ENCODE peak calls at places on chromosomes 6 and 20, in eight cellular contexts. One of them, this sample, is unnamed.

GRCh38 chr6:108946695-108947094 is 98.5 kb downstream of the ARMC2 start:
- DNase-seq in NCI-H1092: no peak
- DNase-seq in sciatic nerve: no peak
- DNase-seq in Karpas-422: no peak
- DNase-seq in fibroblast of pulmonary artery: peak; percentile 72
- DNase-seq in pancreas: no peak
- DNase-seq in GM03348: no peak
- DNase-seq in right lobe of liver: no peak
- DNase-seq in this sample: no peak

GRCh38 chr6:54801669-54802068 is 44.9 kb upstream of the FAM83B start:
- DNase-seq in NCI-H1092: no peak
- DNase-seq in sciatic nerve: no peak
- DNase-seq in Karpas-422: no peak
- DNase-seq in fibroblast of pulmonary artery: peak; percentile 43
- DNase-seq in pancreas: no peak
- DNase-seq in GM03348: peak; percentile 49
- DNase-seq in right lobe of liver: no peak
- DNase-seq in this sample: no peak

GRCh38 chr6:121826156-121826810 is 390.8 kb downstream of the GJA1 start:
- DNase-seq in NCI-H1092: no peak
- DNase-seq in sciatic nerve: no peak
- DNase-seq in Karpas-422: no peak
- DNase-seq in fibroblast of pulmonary artery: peak; percentile 94
- DNase-seq in pancreas: no peak
- DNase-seq in GM03348: peak; percentile 52
- DNase-seq in right lobe of liver: no peak
- DNase-seq in this sample: no peak

GRCh38 chr6:329888-330691 is 37.8 kb downstream of the DUSP22 start:
- DNase-seq in NCI-H1092: no peak
- DNase-seq in sciatic nerve: peak; percentile 70
- DNase-seq in Karpas-422: no peak
- DNase-seq in fibroblast of pulmonary artery: no peak
- DNase-seq in pancreas: no peak
- DNase-seq in GM03348: no peak
- DNase-seq in right lobe of liver: no peak
- DNase-seq in this sample: no peak

GRCh38 chr6:26323525-26324294 is 41.3 kb upstream of the BTN3A2 start:
- DNase-seq in NCI-H1092: no peak
- DNase-seq in sciatic nerve: no peak
- DNase-seq in Karpas-422: no peak
- DNase-seq in fibroblast of pulmonary artery: no peak
- DNase-seq in pancreas: no peak
- DNase-seq in GM03348: no peak
- DNase-seq in right lobe of liver: no peak
- DNase-seq in this sample: no peak

GRCh38 chr20:36113015-36113414 is 41.5 kb upstream of the EPB41L1 start:
- DNase-seq in NCI-H1092: no peak
- DNase-seq in sciatic nerve: no peak
- DNase-seq in Karpas-422: no peak
- DNase-seq in fibroblast of pulmonary artery: no peak
- DNase-seq in pancreas: no peak
- DNase-seq in GM03348: no peak
- DNase-seq in right lobe of liver: no peak
- DNase-seq in this sample: no peak

GRCh38 chr6:14200047-14200446 is 82.5 kb downstream of the CD83 start:
- DNase-seq in NCI-H1092: no peak
- DNase-seq in sciatic nerve: no peak
- DNase-seq in Karpas-422: no peak
- DNase-seq in fibroblast of pulmonary artery: peak; percentile 39
- DNase-seq in pancreas: no peak
- DNase-seq in GM03348: no peak
- DNase-seq in right lobe of liver: no peak
- DNase-seq in this sample: no peak

GRCh38 chr6:3911130-3911529 is 62.0 kb downstream of the FAM50B start:
- DNase-seq in NCI-H1092: no peak
- DNase-seq in sciatic nerve: no peak
- DNase-seq in Karpas-422: no peak
- DNase-seq in fibroblast of pulmonary artery: no peak
- DNase-seq in pancreas: no peak
- DNase-seq in GM03348: no peak
- DNase-seq in right lobe of liver: no peak
- DNase-seq in this sample: no peak

GRCh38 chr6:118635909-118636735 is 15.3 kb downstream of the CEP85L start:
- DNase-seq in NCI-H1092: no peak
- DNase-seq in sciatic nerve: no peak
- DNase-seq in Karpas-422: no peak
- DNase-seq in fibroblast of pulmonary artery: no peak
- DNase-seq in pancreas: no peak
- DNase-seq in GM03348: no peak
- DNase-seq in right lobe of liver: no peak
- DNase-seq in this sample: no peak

GRCh38 chr20:41009960-41010359 is 18.7 kb upstream of the TOP1 start:
- DNase-seq in NCI-H1092: no peak
- DNase-seq in sciatic nerve: no peak
- DNase-seq in Karpas-422: no peak
- DNase-seq in fibroblast of pulmonary artery: peak; percentile 23
- DNase-seq in pancreas: no peak
- DNase-seq in GM03348: no peak
- DNase-seq in right lobe of liver: no peak
- DNase-seq in this sample: no peak

GRCh38 chr6:139369568-139370046 is 4.8 kb downstream of the CITED2 start:
- DNase-seq in NCI-H1092: peak; percentile 14
- DNase-seq in sciatic nerve: no peak
- DNase-seq in Karpas-422: peak; percentile 82
- DNase-seq in fibroblast of pulmonary artery: peak; percentile 80
- DNase-seq in pancreas: no peak
- DNase-seq in GM03348: peak; percentile 59
- DNase-seq in right lobe of liver: no peak
- DNase-seq in this sample: no peak

GRCh38 chr20:8306916-8307315 is 174.8 kb downstream of the PLCB1 start:
- DNase-seq in NCI-H1092: no peak
- DNase-seq in sciatic nerve: no peak
- DNase-seq in Karpas-422: no peak
- DNase-seq in fibroblast of pulmonary artery: no peak
- DNase-seq in pancreas: no peak
- DNase-seq in GM03348: no peak
- DNase-seq in right lobe of liver: no peak
- DNase-seq in this sample: no peak

GRCh38 chr6:136782021-136782770 is 10.1 kb downstream of the MAP3K5 start:
- DNase-seq in NCI-H1092: no peak
- DNase-seq in sciatic nerve: no peak
- DNase-seq in Karpas-422: no peak
- DNase-seq in fibroblast of pulmonary artery: peak; percentile 82
- DNase-seq in pancreas: no peak
- DNase-seq in GM03348: peak; percentile 46
- DNase-seq in right lobe of liver: no peak
- DNase-seq in this sample: no peak

GRCh38 chr20:32053648-32054047 is 1.6 kb downstream of the HCK start:
- DNase-seq in NCI-H1092: no peak
- DNase-seq in sciatic nerve: peak; percentile 12
- DNase-seq in Karpas-422: no peak
- DNase-seq in fibroblast of pulmonary artery: no peak
- DNase-seq in pancreas: no peak
- DNase-seq in GM03348: no peak
- DNase-seq in right lobe of liver: no peak
- DNase-seq in this sample: no peak

GRCh38 chr6:4677751-4678065 is 98.5 kb upstream of the CDYL start:
- DNase-seq in NCI-H1092: no peak
- DNase-seq in sciatic nerve: no peak
- DNase-seq in Karpas-422: no peak
- DNase-seq in fibroblast of pulmonary artery: no peak
- DNase-seq in pancreas: no peak
- DNase-seq in GM03348: no peak
- DNase-seq in right lobe of liver: no peak
- DNase-seq in this sample: no peak

GRCh38 chr6:131258010-131258652 is 122.9 kb downstream of the AKAP7 start:
- DNase-seq in NCI-H1092: no peak
- DNase-seq in sciatic nerve: no peak
- DNase-seq in Karpas-422: no peak
- DNase-seq in fibroblast of pulmonary artery: no peak
- DNase-seq in pancreas: no peak
- DNase-seq in GM03348: no peak
- DNase-seq in right lobe of liver: no peak
- DNase-seq in this sample: no peak

GRCh38 chr6:16345449-16346330 is 107.3 kb downstream of the GMPR start:
- DNase-seq in NCI-H1092: peak; percentile 2
- DNase-seq in sciatic nerve: peak; percentile 53
- DNase-seq in Karpas-422: no peak
- DNase-seq in fibroblast of pulmonary artery: peak; percentile 65
- DNase-seq in pancreas: no peak
- DNase-seq in GM03348: peak; percentile 75
- DNase-seq in right lobe of liver: no peak
- DNase-seq in this sample: no peak

GRCh38 chr20:20450461-20451027 is 82.6 kb downstream of the INSM1 start:
- DNase-seq in NCI-H1092: peak; percentile 94
- DNase-seq in sciatic nerve: no peak
- DNase-seq in Karpas-422: no peak
- DNase-seq in fibroblast of pulmonary artery: peak; percentile 7
- DNase-seq in pancreas: no peak
- DNase-seq in GM03348: no peak
- DNase-seq in right lobe of liver: peak; percentile 57
- DNase-seq in this sample: peak; percentile 17

GRCh38 chr20:49742948-49743347 is 29.3 kb upstream of the B4GALT5 start:
- DNase-seq in NCI-H1092: no peak
- DNase-seq in sciatic nerve: no peak
- DNase-seq in Karpas-422: no peak
- DNase-seq in fibroblast of pulmonary artery: no peak
- DNase-seq in pancreas: no peak
- DNase-seq in GM03348: no peak
- DNase-seq in right lobe of liver: no peak
- DNase-seq in this sample: no peak

GRCh38 chr20:41136336-41136694 is 1.0 kb upstream of the PLCG1 start:
- DNase-seq in NCI-H1092: peak; percentile 42
- DNase-seq in sciatic nerve: no peak
- DNase-seq in Karpas-422: peak; percentile 55
- DNase-seq in fibroblast of pulmonary artery: no peak
- DNase-seq in pancreas: no peak
- DNase-seq in GM03348: no peak
- DNase-seq in right lobe of liver: no peak
- DNase-seq in this sample: no peak

GRCh38 chr20:11101243-11101642 is 427.4 kb upstream of the JAG1 start:
- DNase-seq in NCI-H1092: no peak
- DNase-seq in sciatic nerve: no peak
- DNase-seq in Karpas-422: no peak
- DNase-seq in fibroblast of pulmonary artery: peak; percentile 60
- DNase-seq in pancreas: no peak
- DNase-seq in GM03348: no peak
- DNase-seq in right lobe of liver: no peak
- DNase-seq in this sample: no peak

GRCh38 chr6:17484201-17484606 is 90.8 kb downstream of the CAP2 start:
- DNase-seq in NCI-H1092: peak; percentile 72
- DNase-seq in sciatic nerve: no peak
- DNase-seq in Karpas-422: no peak
- DNase-seq in fibroblast of pulmonary artery: no peak
- DNase-seq in pancreas: no peak
- DNase-seq in GM03348: no peak
- DNase-seq in right lobe of liver: no peak
- DNase-seq in this sample: no peak

This sample was measured in mucosa of descending colon.